ENCODE peak calls at places on chromosomes 11 and 22, in seven cellular contexts. W, T, N, H, Z, R and L are unnamed samples.

GRCh38 chr11:13042873-13043338 is 33.8 kb downstream of the RASSF10 start:
- DNase-seq in W (no peak), T (no peak), N (no peak), H (no peak), Z (no peak), R (no peak), L (no peak)

GRCh38 chr11:128334311-128335044 is 252.9 kb downstream of the ETS1 start:
- DNase-seq in W (no peak), T (no peak), N (no peak), H (no peak), Z (no peak), R (no peak), L (peak)

GRCh38 chr11:130523609-130524008 is 75.2 kb downstream of the ADAMTS15 start:
- DNase-seq in W (no peak), T (no peak), N (peak), H (peak), Z (peak), R (peak), L (no peak)

GRCh38 chr11:64396079-64396591 is 37.2 kb downstream of the RPS6KA4 start:
- DNase-seq in W (no peak), T (no peak), N (no peak), H (no peak), Z (no peak), R (no peak), L (no peak)

GRCh38 chr22:31620756-31621480 is 41.1 kb downstream of the PISD start:
- DNase-seq in W (no peak), T (no peak), N (no peak), H (no peak), Z (no peak), R (no peak), L (no peak)

GRCh38 chr11:117273550-117274289 is 17.4 kb upstream of the BACE1-AS start:
- DNase-seq in W (no peak), T (no peak), N (no peak), H (peak), Z (peak), R (peak), L (no peak)

GRCh38 chr11:61082931-61083531 is 19.3 kb upstream of the CD5 start:
- DNase-seq in W (no peak), T (no peak), N (no peak), H (no peak), Z (no peak), R (no peak), L (no peak)

GRCh38 chr22:42978453-42979103 is 36.4 kb downstream of the PACSIN2 start:
- DNase-seq in W (no peak), T (peak), N (no peak), H (peak), Z (peak), R (peak), L (no peak)

GRCh38 chr11:132601863-132602262 is 930.4 kb downstream of the OPCML start:
- DNase-seq in W (no peak), T (peak), N (no peak), H (peak), Z (no peak), R (no peak), L (no peak)

GRCh38 chr22:31800065-31800464 is 46.2 kb downstream of the DEPDC5 start:
- DNase-seq in W (no peak), T (peak), N (no peak), H (peak), Z (peak), R (peak), L (no peak)

GRCh38 chr22:36233796-36234195 is 5.5 kb downstream of the APOL2 start:
- DNase-seq in W (no peak), T (no peak), N (no peak), H (no peak), Z (no peak), R (no peak), L (no peak)

GRCh38 chr11:72443016-72443415 is 8.7 kb upstream of the CLPB start:
- DNase-seq in W (no peak), T (peak), N (no peak), H (peak), Z (peak), R (peak), L (no peak)

GRCh38 chr22:38413085-38414008 is 41.7 kb downstream of the KCNJ4 start:
- DNase-seq in W (peak), T (no peak), N (no peak), H (no peak), Z (no peak), R (no peak), L (peak)
- H3K4me3 ChIP-seq in W (peak), T (no peak), N (no peak), H (no peak), Z (no peak), R (no peak), L (peak)

GRCh38 chr22:19762315-19763140 is 1.9 kb downstream of the TBX1 start:
- DNase-seq in W (no peak), T (no peak), N (no peak), H (peak), Z (peak), R (no peak), L (no peak)
- H3K4me3 ChIP-seq in W (no peak), T (no peak), N (no peak), H (peak), Z (peak), R (no peak), L (no peak)

GRCh38 chr22:40708177-40708576 is 28.9 kb downstream of the MCHR1 start:
- DNase-seq in W (no peak), T (no peak), N (no peak), H (no peak), Z (no peak), R (no peak), L (no peak)

GRCh38 chr22:40716116-40716515 is 36.8 kb downstream of the MCHR1 start:
- DNase-seq in W (no peak), T (no peak), N (no peak), H (no peak), Z (no peak), R (no peak), L (no peak)

GRCh38 chr22:40709752-40710413 is 30.6 kb downstream of the MCHR1 start:
- DNase-seq in W (peak), T (no peak), N (peak), H (no peak), Z (peak), R (no peak), L (no peak)

GRCh38 chr22:40714514-40714966 is 35.3 kb downstream of the MCHR1 start:
- DNase-seq in W (no peak), T (peak), N (no peak), H (peak), Z (peak), R (peak), L (no peak)

DNA sequence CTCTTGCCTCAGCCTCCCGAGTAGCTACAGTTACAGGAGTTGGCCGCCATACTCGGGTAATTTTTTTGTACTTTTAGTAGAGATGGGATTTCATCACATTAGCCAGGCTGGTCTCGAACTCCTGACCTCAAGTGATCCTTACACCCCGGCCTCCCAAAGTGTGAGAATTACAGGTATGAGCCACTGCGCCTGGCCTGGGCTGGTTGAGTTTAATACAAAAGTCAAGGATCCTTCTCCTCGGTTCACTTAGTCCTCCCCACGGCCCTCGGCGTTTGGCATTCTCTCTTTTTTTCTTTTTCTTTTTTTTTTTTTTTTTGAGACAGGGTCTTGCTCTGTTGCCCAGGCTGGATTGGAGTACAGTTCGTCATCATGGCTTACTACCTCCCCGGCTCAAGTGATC is 33.0 kb downstream of the MCHR1 start:
- DNase-seq in W (no peak), T (no peak), N (no peak), H (no peak), Z (no peak), R (no peak), L (no peak)
- H3K4me3 ChIP-seq in W (no peak), T (no peak), N (no peak), H (no peak), Z (no peak), R (no peak), L (no peak)

DNA sequence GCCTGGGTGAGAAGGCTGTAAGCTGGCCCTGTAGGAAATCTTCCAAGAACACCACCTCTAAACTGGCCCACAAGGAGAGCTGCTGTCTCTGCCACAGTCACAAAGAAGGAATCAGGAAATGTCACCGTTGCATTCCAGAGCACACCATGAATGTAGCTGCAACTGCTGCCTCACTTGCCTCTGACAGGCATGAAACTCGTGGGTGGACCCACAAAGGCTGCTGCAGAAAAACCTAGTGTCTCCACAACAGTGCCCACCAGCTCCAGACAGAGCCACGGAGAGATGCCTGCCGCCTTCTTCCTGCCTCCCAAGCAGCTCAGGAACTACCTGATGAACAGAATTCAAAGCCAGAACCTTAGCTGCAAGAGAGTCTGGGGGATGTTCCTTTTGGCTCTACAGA is 10.5 kb downstream of the DNAJB13 start:
- DNase-seq in W (no peak), T (no peak), N (no peak), H (peak), Z (peak), R (peak), L (no peak)
- H3K4me3 ChIP-seq in W (no peak), T (no peak), N (no peak), H (no peak), Z (no peak), R (no peak), L (no peak)